ENCODE peak calls at places on chromosomes 7 and 10, in ten cellular contexts. One of them, this sample, is unnamed.

GRCh38 chr10:119259345-119259744 is 52.0 kb downstream of the GRK5 start:
- DNase-seq in activated CD8-positive, alpha-beta memory T cell treated with anti-CD3 and anti-CD28 coated beads for 1 hour: no peak
- DNase-seq in Kasumi-1: no peak
- DNase-seq in activated CD4-positive, alpha-beta T cell treated with anti-CD3 and anti-CD28 coated beads, Interleukin-2, amount 10 ng/mL, durations not matched to agents 7 days and 5 days: no peak
- DNase-seq in uterus: no peak
- DNase-seq in hepatocyte: no peak
- DNase-seq in retinal pigment epithelial cell: no peak
- DNase-seq in stimulated activated naive B cell treated with anti-CD40 and anti-IgM and Interleukin-4, amounts not matched to agents 10 μg/mL and 1 μg/mL and 100 μg/mL, for 72 hours: no peak
- DNase-seq in HTR-8/SVneo: no peak
- DNase-seq in choroid plexus epithelial cell: no peak
- DNase-seq in this sample: no peak

GRCh38 chr7:38374507-38374906 is 101.1 kb upstream of the TARP start:
- DNase-seq in activated CD8-positive, alpha-beta memory T cell treated with anti-CD3 and anti-CD28 coated beads for 1 hour: no peak
- DNase-seq in Kasumi-1: peak
- DNase-seq in activated CD4-positive, alpha-beta T cell treated with anti-CD3 and anti-CD28 coated beads, Interleukin-2, amount 10 ng/mL, durations not matched to agents 7 days and 5 days: peak
- DNase-seq in uterus: no peak
- DNase-seq in hepatocyte: peak
- DNase-seq in retinal pigment epithelial cell: no peak
- DNase-seq in stimulated activated naive B cell treated with anti-CD40 and anti-IgM and Interleukin-4, amounts not matched to agents 10 μg/mL and 1 μg/mL and 100 μg/mL, for 72 hours: no peak
- DNase-seq in HTR-8/SVneo: peak
- DNase-seq in choroid plexus epithelial cell: peak
- DNase-seq in this sample: peak

GRCh38 chr7:155369-156000 is 36.9 kb upstream of the FAM20C start:
- DNase-seq in activated CD8-positive, alpha-beta memory T cell treated with anti-CD3 and anti-CD28 coated beads for 1 hour: no peak
- DNase-seq in Kasumi-1: no peak
- DNase-seq in activated CD4-positive, alpha-beta T cell treated with anti-CD3 and anti-CD28 coated beads, Interleukin-2, amount 10 ng/mL, durations not matched to agents 7 days and 5 days: no peak
- DNase-seq in uterus: no peak
- DNase-seq in hepatocyte: no peak
- DNase-seq in retinal pigment epithelial cell: peak
- DNase-seq in stimulated activated naive B cell treated with anti-CD40 and anti-IgM and Interleukin-4, amounts not matched to agents 10 μg/mL and 1 μg/mL and 100 μg/mL, for 72 hours: no peak
- DNase-seq in HTR-8/SVneo: peak
- DNase-seq in choroid plexus epithelial cell: peak
- DNase-seq in this sample: no peak

GRCh38 chr7:74544706-74545469 is 91.2 kb downstream of the GTF2IRD1 start:
- DNase-seq in activated CD8-positive, alpha-beta memory T cell treated with anti-CD3 and anti-CD28 coated beads for 1 hour: no peak
- DNase-seq in Kasumi-1: peak
- DNase-seq in activated CD4-positive, alpha-beta T cell treated with anti-CD3 and anti-CD28 coated beads, Interleukin-2, amount 10 ng/mL, durations not matched to agents 7 days and 5 days: peak
- DNase-seq in uterus: no peak
- DNase-seq in hepatocyte: peak
- DNase-seq in retinal pigment epithelial cell: no peak
- DNase-seq in stimulated activated naive B cell treated with anti-CD40 and anti-IgM and Interleukin-4, amounts not matched to agents 10 μg/mL and 1 μg/mL and 100 μg/mL, for 72 hours: peak
- DNase-seq in HTR-8/SVneo: no peak
- DNase-seq in choroid plexus epithelial cell: peak
- DNase-seq in this sample: no peak

GRCh38 chr7:55534262-55534915 is 37.9 kb downstream of the VOPP1 start:
- DNase-seq in activated CD8-positive, alpha-beta memory T cell treated with anti-CD3 and anti-CD28 coated beads for 1 hour: peak
- DNase-seq in Kasumi-1: peak
- DNase-seq in activated CD4-positive, alpha-beta T cell treated with anti-CD3 and anti-CD28 coated beads, Interleukin-2, amount 10 ng/mL, durations not matched to agents 7 days and 5 days: peak
- DNase-seq in uterus: no peak
- DNase-seq in hepatocyte: no peak
- DNase-seq in retinal pigment epithelial cell: no peak
- DNase-seq in stimulated activated naive B cell treated with anti-CD40 and anti-IgM and Interleukin-4, amounts not matched to agents 10 μg/mL and 1 μg/mL and 100 μg/mL, for 72 hours: peak
- DNase-seq in HTR-8/SVneo: peak
- DNase-seq in choroid plexus epithelial cell: peak
- DNase-seq in this sample: no peak

GRCh38 chr7:112143567-112143966 is 62.6 kb downstream of the DOCK4 start:
- DNase-seq in activated CD8-positive, alpha-beta memory T cell treated with anti-CD3 and anti-CD28 coated beads for 1 hour: no peak
- DNase-seq in Kasumi-1: no peak
- DNase-seq in activated CD4-positive, alpha-beta T cell treated with anti-CD3 and anti-CD28 coated beads, Interleukin-2, amount 10 ng/mL, durations not matched to agents 7 days and 5 days: no peak
- DNase-seq in uterus: no peak
- DNase-seq in hepatocyte: no peak
- DNase-seq in retinal pigment epithelial cell: no peak
- DNase-seq in stimulated activated naive B cell treated with anti-CD40 and anti-IgM and Interleukin-4, amounts not matched to agents 10 μg/mL and 1 μg/mL and 100 μg/mL, for 72 hours: no peak
- DNase-seq in HTR-8/SVneo: no peak
- DNase-seq in choroid plexus epithelial cell: peak
- DNase-seq in this sample: peak

GRCh38 chr7:136555933-136556332 is 312.5 kb upstream of the CHRM2 start:
- DNase-seq in activated CD8-positive, alpha-beta memory T cell treated with anti-CD3 and anti-CD28 coated beads for 1 hour: no peak
- DNase-seq in Kasumi-1: no peak
- DNase-seq in activated CD4-positive, alpha-beta T cell treated with anti-CD3 and anti-CD28 coated beads, Interleukin-2, amount 10 ng/mL, durations not matched to agents 7 days and 5 days: no peak
- DNase-seq in uterus: no peak
- DNase-seq in hepatocyte: no peak
- DNase-seq in retinal pigment epithelial cell: peak
- DNase-seq in stimulated activated naive B cell treated with anti-CD40 and anti-IgM and Interleukin-4, amounts not matched to agents 10 μg/mL and 1 μg/mL and 100 μg/mL, for 72 hours: no peak
- DNase-seq in HTR-8/SVneo: no peak
- DNase-seq in choroid plexus epithelial cell: no peak
- DNase-seq in this sample: no peak

GRCh38 chr7:111107576-111107975 is 16.6 kb downstream of the LRRN3 start:
- DNase-seq in activated CD8-positive, alpha-beta memory T cell treated with anti-CD3 and anti-CD28 coated beads for 1 hour: no peak
- DNase-seq in Kasumi-1: no peak
- DNase-seq in activated CD4-positive, alpha-beta T cell treated with anti-CD3 and anti-CD28 coated beads, Interleukin-2, amount 10 ng/mL, durations not matched to agents 7 days and 5 days: no peak
- DNase-seq in uterus: no peak
- DNase-seq in hepatocyte: no peak
- DNase-seq in retinal pigment epithelial cell: no peak
- DNase-seq in stimulated activated naive B cell treated with anti-CD40 and anti-IgM and Interleukin-4, amounts not matched to agents 10 μg/mL and 1 μg/mL and 100 μg/mL, for 72 hours: no peak
- DNase-seq in HTR-8/SVneo: no peak
- DNase-seq in choroid plexus epithelial cell: peak
- DNase-seq in this sample: no peak

GRCh38 chr7:22730921-22731654 is 4.1 kb downstream of the IL6 start:
- DNase-seq in activated CD8-positive, alpha-beta memory T cell treated with anti-CD3 and anti-CD28 coated beads for 1 hour: no peak
- DNase-seq in Kasumi-1: no peak
- DNase-seq in activated CD4-positive, alpha-beta T cell treated with anti-CD3 and anti-CD28 coated beads, Interleukin-2, amount 10 ng/mL, durations not matched to agents 7 days and 5 days: peak
- DNase-seq in uterus: no peak
- DNase-seq in hepatocyte: no peak
- DNase-seq in retinal pigment epithelial cell: no peak
- DNase-seq in stimulated activated naive B cell treated with anti-CD40 and anti-IgM and Interleukin-4, amounts not matched to agents 10 μg/mL and 1 μg/mL and 100 μg/mL, for 72 hours: no peak
- DNase-seq in HTR-8/SVneo: peak
- DNase-seq in choroid plexus epithelial cell: peak
- DNase-seq in this sample: no peak

GRCh38 chr10:50436805-50437204 is 185.5 kb upstream of the ASAH2 start:
- DNase-seq in activated CD8-positive, alpha-beta memory T cell treated with anti-CD3 and anti-CD28 coated beads for 1 hour: no peak
- DNase-seq in Kasumi-1: no peak
- DNase-seq in activated CD4-positive, alpha-beta T cell treated with anti-CD3 and anti-CD28 coated beads, Interleukin-2, amount 10 ng/mL, durations not matched to agents 7 days and 5 days: no peak
- DNase-seq in uterus: no peak
- DNase-seq in hepatocyte: no peak
- DNase-seq in retinal pigment epithelial cell: no peak
- DNase-seq in stimulated activated naive B cell treated with anti-CD40 and anti-IgM and Interleukin-4, amounts not matched to agents 10 μg/mL and 1 μg/mL and 100 μg/mL, for 72 hours: no peak
- DNase-seq in HTR-8/SVneo: no peak
- DNase-seq in choroid plexus epithelial cell: no peak
- DNase-seq in this sample: no peak

GRCh38 chr7:31493714-31494181 is 20.1 kb upstream of the ITPRID1 start:
- DNase-seq in activated CD8-positive, alpha-beta memory T cell treated with anti-CD3 and anti-CD28 coated beads for 1 hour: no peak
- DNase-seq in Kasumi-1: no peak
- DNase-seq in activated CD4-positive, alpha-beta T cell treated with anti-CD3 and anti-CD28 coated beads, Interleukin-2, amount 10 ng/mL, durations not matched to agents 7 days and 5 days: no peak
- DNase-seq in uterus: no peak
- DNase-seq in hepatocyte: peak
- DNase-seq in retinal pigment epithelial cell: peak
- DNase-seq in stimulated activated naive B cell treated with anti-CD40 and anti-IgM and Interleukin-4, amounts not matched to agents 10 μg/mL and 1 μg/mL and 100 μg/mL, for 72 hours: no peak
- DNase-seq in HTR-8/SVneo: no peak
- DNase-seq in choroid plexus epithelial cell: no peak
- DNase-seq in this sample: no peak

GRCh38 chr7:151249034-151249731 is 689 bp upstream of the SMARCD3 start:
- DNase-seq in activated CD8-positive, alpha-beta memory T cell treated with anti-CD3 and anti-CD28 coated beads for 1 hour: no peak
- DNase-seq in Kasumi-1: peak
- DNase-seq in activated CD4-positive, alpha-beta T cell treated with anti-CD3 and anti-CD28 coated beads, Interleukin-2, amount 10 ng/mL, durations not matched to agents 7 days and 5 days: peak
- DNase-seq in uterus: peak
- DNase-seq in hepatocyte: peak
- DNase-seq in retinal pigment epithelial cell: no peak
- DNase-seq in stimulated activated naive B cell treated with anti-CD40 and anti-IgM and Interleukin-4, amounts not matched to agents 10 μg/mL and 1 μg/mL and 100 μg/mL, for 72 hours: peak
- DNase-seq in HTR-8/SVneo: no peak
- DNase-seq in choroid plexus epithelial cell: peak
- DNase-seq in this sample: peak

GRCh38 chr7:77395543-77395942 is 20.6 kb downstream of the GSAP start:
- DNase-seq in activated CD8-positive, alpha-beta memory T cell treated with anti-CD3 and anti-CD28 coated beads for 1 hour: no peak
- DNase-seq in Kasumi-1: no peak
- DNase-seq in activated CD4-positive, alpha-beta T cell treated with anti-CD3 and anti-CD28 coated beads, Interleukin-2, amount 10 ng/mL, durations not matched to agents 7 days and 5 days: no peak
- DNase-seq in uterus: no peak
- DNase-seq in hepatocyte: peak
- DNase-seq in retinal pigment epithelial cell: no peak
- DNase-seq in stimulated activated naive B cell treated with anti-CD40 and anti-IgM and Interleukin-4, amounts not matched to agents 10 μg/mL and 1 μg/mL and 100 μg/mL, for 72 hours: no peak
- DNase-seq in HTR-8/SVneo: no peak
- DNase-seq in choroid plexus epithelial cell: no peak
- DNase-seq in this sample: no peak

GRCh38 chr7:237385-237784 is 45.0 kb downstream of the FAM20C start:
- DNase-seq in activated CD8-positive, alpha-beta memory T cell treated with anti-CD3 and anti-CD28 coated beads for 1 hour: no peak
- DNase-seq in Kasumi-1: no peak
- DNase-seq in activated CD4-positive, alpha-beta T cell treated with anti-CD3 and anti-CD28 coated beads, Interleukin-2, amount 10 ng/mL, durations not matched to agents 7 days and 5 days: no peak
- DNase-seq in uterus: no peak
- DNase-seq in hepatocyte: no peak
- DNase-seq in retinal pigment epithelial cell: no peak
- DNase-seq in stimulated activated naive B cell treated with anti-CD40 and anti-IgM and Interleukin-4, amounts not matched to agents 10 μg/mL and 1 μg/mL and 100 μg/mL, for 72 hours: no peak
- DNase-seq in HTR-8/SVneo: no peak
- DNase-seq in choroid plexus epithelial cell: no peak
- DNase-seq in this sample: no peak

GRCh38 chr10:113988535-113988934 is 55.1 kb upstream of the ADRB1 start:
- DNase-seq in activated CD8-positive, alpha-beta memory T cell treated with anti-CD3 and anti-CD28 coated beads for 1 hour: no peak
- DNase-seq in Kasumi-1: no peak
- DNase-seq in activated CD4-positive, alpha-beta T cell treated with anti-CD3 and anti-CD28 coated beads, Interleukin-2, amount 10 ng/mL, durations not matched to agents 7 days and 5 days: no peak
- DNase-seq in uterus: no peak
- DNase-seq in hepatocyte: no peak
- DNase-seq in retinal pigment epithelial cell: no peak
- DNase-seq in stimulated activated naive B cell treated with anti-CD40 and anti-IgM and Interleukin-4, amounts not matched to agents 10 μg/mL and 1 μg/mL and 100 μg/mL, for 72 hours: no peak
- DNase-seq in HTR-8/SVneo: no peak
- DNase-seq in choroid plexus epithelial cell: no peak
- DNase-seq in this sample: no peak

GRCh38 chr10:62045765-62046521 is 144.4 kb downstream of the ARID5B start:
- DNase-seq in activated CD8-positive, alpha-beta memory T cell treated with anti-CD3 and anti-CD28 coated beads for 1 hour: no peak
- DNase-seq in Kasumi-1: peak
- DNase-seq in activated CD4-positive, alpha-beta T cell treated with anti-CD3 and anti-CD28 coated beads, Interleukin-2, amount 10 ng/mL, durations not matched to agents 7 days and 5 days: no peak
- DNase-seq in uterus: no peak
- DNase-seq in hepatocyte: peak
- DNase-seq in retinal pigment epithelial cell: peak
- DNase-seq in stimulated activated naive B cell treated with anti-CD40 and anti-IgM and Interleukin-4, amounts not matched to agents 10 μg/mL and 1 μg/mL and 100 μg/mL, for 72 hours: no peak
- DNase-seq in HTR-8/SVneo: peak
- DNase-seq in choroid plexus epithelial cell: peak
- DNase-seq in this sample: no peak

GRCh38 chr10:122296363-122297120 is 25.4 kb downstream of the BTBD16 start:
- DNase-seq in activated CD8-positive, alpha-beta memory T cell treated with anti-CD3 and anti-CD28 coated beads for 1 hour: no peak
- DNase-seq in Kasumi-1: no peak
- DNase-seq in activated CD4-positive, alpha-beta T cell treated with anti-CD3 and anti-CD28 coated beads, Interleukin-2, amount 10 ng/mL, durations not matched to agents 7 days and 5 days: no peak
- DNase-seq in uterus: no peak
- DNase-seq in hepatocyte: no peak
- DNase-seq in retinal pigment epithelial cell: no peak
- DNase-seq in stimulated activated naive B cell treated with anti-CD40 and anti-IgM and Interleukin-4, amounts not matched to agents 10 μg/mL and 1 μg/mL and 100 μg/mL, for 72 hours: no peak
- DNase-seq in HTR-8/SVneo: no peak
- DNase-seq in choroid plexus epithelial cell: no peak
- DNase-seq in this sample: no peak

GRCh38 chr7:22586806-22587180 is 86.8 kb upstream of the STEAP1B start:
- DNase-seq in activated CD8-positive, alpha-beta memory T cell treated with anti-CD3 and anti-CD28 coated beads for 1 hour: no peak
- DNase-seq in Kasumi-1: peak
- DNase-seq in activated CD4-positive, alpha-beta T cell treated with anti-CD3 and anti-CD28 coated beads, Interleukin-2, amount 10 ng/mL, durations not matched to agents 7 days and 5 days: no peak
- DNase-seq in uterus: no peak
- DNase-seq in hepatocyte: peak
- DNase-seq in retinal pigment epithelial cell: no peak
- DNase-seq in stimulated activated naive B cell treated with anti-CD40 and anti-IgM and Interleukin-4, amounts not matched to agents 10 μg/mL and 1 μg/mL and 100 μg/mL, for 72 hours: no peak
- DNase-seq in HTR-8/SVneo: no peak
- DNase-seq in choroid plexus epithelial cell: peak
- DNase-seq in this sample: no peak

GRCh38 chr7:81484266-81484665 is 285.6 kb downstream of the HGF start:
- DNase-seq in activated CD8-positive, alpha-beta memory T cell treated with anti-CD3 and anti-CD28 coated beads for 1 hour: no peak
- DNase-seq in Kasumi-1: peak
- DNase-seq in activated CD4-positive, alpha-beta T cell treated with anti-CD3 and anti-CD28 coated beads, Interleukin-2, amount 10 ng/mL, durations not matched to agents 7 days and 5 days: no peak
- DNase-seq in uterus: peak
- DNase-seq in hepatocyte: peak
- DNase-seq in retinal pigment epithelial cell: no peak
- DNase-seq in stimulated activated naive B cell treated with anti-CD40 and anti-IgM and Interleukin-4, amounts not matched to agents 10 μg/mL and 1 μg/mL and 100 μg/mL, for 72 hours: no peak
- DNase-seq in HTR-8/SVneo: no peak
- DNase-seq in choroid plexus epithelial cell: peak
- DNase-seq in this sample: peak

GRCh38 chr10:56116684-56117083 is 244.4 kb downstream of the ZWINT start:
- DNase-seq in activated CD8-positive, alpha-beta memory T cell treated with anti-CD3 and anti-CD28 coated beads for 1 hour: no peak
- DNase-seq in Kasumi-1: peak
- DNase-seq in activated CD4-positive, alpha-beta T cell treated with anti-CD3 and anti-CD28 coated beads, Interleukin-2, amount 10 ng/mL, durations not matched to agents 7 days and 5 days: no peak
- DNase-seq in uterus: no peak
- DNase-seq in hepatocyte: peak
- DNase-seq in retinal pigment epithelial cell: no peak
- DNase-seq in stimulated activated naive B cell treated with anti-CD40 and anti-IgM and Interleukin-4, amounts not matched to agents 10 μg/mL and 1 μg/mL and 100 μg/mL, for 72 hours: no peak
- DNase-seq in HTR-8/SVneo: no peak
- DNase-seq in choroid plexus epithelial cell: no peak
- DNase-seq in this sample: no peak

GRCh38 chr10:50310560-50311174 is 59.4 kb upstream of the ASAH2 start:
- DNase-seq in activated CD8-positive, alpha-beta memory T cell treated with anti-CD3 and anti-CD28 coated beads for 1 hour: no peak
- DNase-seq in Kasumi-1: peak
- DNase-seq in activated CD4-positive, alpha-beta T cell treated with anti-CD3 and anti-CD28 coated beads, Interleukin-2, amount 10 ng/mL, durations not matched to agents 7 days and 5 days: peak
- DNase-seq in uterus: no peak
- DNase-seq in hepatocyte: peak
- DNase-seq in retinal pigment epithelial cell: no peak
- DNase-seq in stimulated activated naive B cell treated with anti-CD40 and anti-IgM and Interleukin-4, amounts not matched to agents 10 μg/mL and 1 μg/mL and 100 μg/mL, for 72 hours: peak
- DNase-seq in HTR-8/SVneo: no peak
- DNase-seq in choroid plexus epithelial cell: peak
- DNase-seq in this sample: no peak

GRCh38 chr10:120735773-120736371 is 115.3 kb upstream of the WDR11 start:
- DNase-seq in activated CD8-positive, alpha-beta memory T cell treated with anti-CD3 and anti-CD28 coated beads for 1 hour: no peak
- DNase-seq in Kasumi-1: peak
- DNase-seq in activated CD4-positive, alpha-beta T cell treated with anti-CD3 and anti-CD28 coated beads, Interleukin-2, amount 10 ng/mL, durations not matched to agents 7 days and 5 days: no peak
- DNase-seq in uterus: no peak
- DNase-seq in hepatocyte: peak
- DNase-seq in retinal pigment epithelial cell: no peak
- DNase-seq in stimulated activated naive B cell treated with anti-CD40 and anti-IgM and Interleukin-4, amounts not matched to agents 10 μg/mL and 1 μg/mL and 100 μg/mL, for 72 hours: no peak
- DNase-seq in HTR-8/SVneo: peak
- DNase-seq in choroid plexus epithelial cell: peak
- DNase-seq in this sample: no peak

GRCh38 chr7:50837965-50838364 is 55.3 kb upstream of the GRB10 start:
- DNase-seq in activated CD8-positive, alpha-beta memory T cell treated with anti-CD3 and anti-CD28 coated beads for 1 hour: no peak
- DNase-seq in Kasumi-1: no peak
- DNase-seq in activated CD4-positive, alpha-beta T cell treated with anti-CD3 and anti-CD28 coated beads, Interleukin-2, amount 10 ng/mL, durations not matched to agents 7 days and 5 days: no peak
- DNase-seq in uterus: no peak
- DNase-seq in hepatocyte: no peak
- DNase-seq in retinal pigment epithelial cell: no peak
- DNase-seq in stimulated activated naive B cell treated with anti-CD40 and anti-IgM and Interleukin-4, amounts not matched to agents 10 μg/mL and 1 μg/mL and 100 μg/mL, for 72 hours: no peak
- DNase-seq in HTR-8/SVneo: no peak
- DNase-seq in choroid plexus epithelial cell: peak
- DNase-seq in this sample: no peak

GRCh38 chr7:49639808-49640207 is 133.6 kb upstream of the VWC2 start:
- DNase-seq in activated CD8-positive, alpha-beta memory T cell treated with anti-CD3 and anti-CD28 coated beads for 1 hour: no peak
- DNase-seq in Kasumi-1: no peak
- DNase-seq in activated CD4-positive, alpha-beta T cell treated with anti-CD3 and anti-CD28 coated beads, Interleukin-2, amount 10 ng/mL, durations not matched to agents 7 days and 5 days: no peak
- DNase-seq in uterus: no peak
- DNase-seq in hepatocyte: no peak
- DNase-seq in retinal pigment epithelial cell: no peak
- DNase-seq in stimulated activated naive B cell treated with anti-CD40 and anti-IgM and Interleukin-4, amounts not matched to agents 10 μg/mL and 1 μg/mL and 100 μg/mL, for 72 hours: no peak
- DNase-seq in HTR-8/SVneo: no peak
- DNase-seq in choroid plexus epithelial cell: no peak
- DNase-seq in this sample: no peak

GRCh38 chr10:15518256-15518655 is 147.2 kb upstream of the FAM171A1 start:
- DNase-seq in activated CD8-positive, alpha-beta memory T cell treated with anti-CD3 and anti-CD28 coated beads for 1 hour: no peak
- DNase-seq in Kasumi-1: no peak
- DNase-seq in activated CD4-positive, alpha-beta T cell treated with anti-CD3 and anti-CD28 coated beads, Interleukin-2, amount 10 ng/mL, durations not matched to agents 7 days and 5 days: no peak
- DNase-seq in uterus: no peak
- DNase-seq in hepatocyte: no peak
- DNase-seq in retinal pigment epithelial cell: no peak
- DNase-seq in stimulated activated naive B cell treated with anti-CD40 and anti-IgM and Interleukin-4, amounts not matched to agents 10 μg/mL and 1 μg/mL and 100 μg/mL, for 72 hours: no peak
- DNase-seq in HTR-8/SVneo: peak
- DNase-seq in choroid plexus epithelial cell: peak
- DNase-seq in this sample: no peak

GRCh38 chr7:9645756-9646155 is 1212.3 kb downstream of the NXPH1 start:
- DNase-seq in activated CD8-positive, alpha-beta memory T cell treated with anti-CD3 and anti-CD28 coated beads for 1 hour: no peak
- DNase-seq in Kasumi-1: no peak
- DNase-seq in activated CD4-positive, alpha-beta T cell treated with anti-CD3 and anti-CD28 coated beads, Interleukin-2, amount 10 ng/mL, durations not matched to agents 7 days and 5 days: no peak
- DNase-seq in uterus: no peak
- DNase-seq in hepatocyte: no peak
- DNase-seq in retinal pigment epithelial cell: peak
- DNase-seq in stimulated activated naive B cell treated with anti-CD40 and anti-IgM and Interleukin-4, amounts not matched to agents 10 μg/mL and 1 μg/mL and 100 μg/mL, for 72 hours: no peak
- DNase-seq in HTR-8/SVneo: no peak
- DNase-seq in choroid plexus epithelial cell: peak
- DNase-seq in this sample: no peak

GRCh38 chr7:111987115-111987826 is 218.9 kb downstream of the DOCK4 start:
- DNase-seq in activated CD8-positive, alpha-beta memory T cell treated with anti-CD3 and anti-CD28 coated beads for 1 hour: no peak
- DNase-seq in Kasumi-1: peak
- DNase-seq in activated CD4-positive, alpha-beta T cell treated with anti-CD3 and anti-CD28 coated beads, Interleukin-2, amount 10 ng/mL, durations not matched to agents 7 days and 5 days: no peak
- DNase-seq in uterus: no peak
- DNase-seq in hepatocyte: no peak
- DNase-seq in retinal pigment epithelial cell: no peak
- DNase-seq in stimulated activated naive B cell treated with anti-CD40 and anti-IgM and Interleukin-4, amounts not matched to agents 10 μg/mL and 1 μg/mL and 100 μg/mL, for 72 hours: no peak
- DNase-seq in HTR-8/SVneo: no peak
- DNase-seq in choroid plexus epithelial cell: peak
- DNase-seq in this sample: no peak

This sample was measured in left cardiac atrium.